ENCODE peak calls at places on chromosomes 2 and 18, in six cellular contexts. O is stomach; Z is mesenchymal stem cell; F is CD8-positive, alpha-beta T cell; A is A549; P is aorta. H is an unnamed sample.

GRCh38 chr2:66301073-66301766 is 133.7 kb upstream of the MEIS1 start:
- DNase-seq in O (no peak), Z (no peak), F (no peak), A (no peak), P (peak; percentile 77), H (no peak)

GRCh38 chr18:22710628-22711380 is 222.3 kb upstream of the RBBP8 start:
- DNase-seq in O (peak; percentile 35), Z (peak; percentile 54), F (no peak), A (peak; percentile 58), P (peak; percentile 84), H (no peak)

GRCh38 chr2:25491003-25491696 is 149.4 kb upstream of the DNMT3A start:
- DNase-seq in O (no peak), Z (peak; percentile 48), F (no peak), A (peak; percentile 44), P (no peak), H (no peak)

GRCh38 chr2:63827749-63828148 is 13.9 kb upstream of the UGP2 start:
- DNase-seq in O (no peak), Z (peak; percentile 68), F (no peak), A (no peak), P (no peak), H (no peak)

GRCh38 chr2:20568501-20569463 is 82.1 kb downstream of the HS1BP3 start:
- DNase-seq in O (no peak), Z (peak; percentile 44), F (no peak), A (no peak), P (peak; percentile 68), H (no peak)

GRCh38 chr18:59623456-59624383 is 73.5 kb downstream of the CCBE1 start:
- DNase-seq in O (no peak), Z (peak; percentile 6), F (no peak), A (no peak), P (no peak), H (no peak)

GRCh38 chr18:6341709-6342108 is 73.0 kb downstream of the L3MBTL4 start:
- DNase-seq in O (no peak), Z (no peak), F (no peak), A (no peak), P (no peak), H (no peak)

GRCh38 chr2:237558918-237559645 is 7.3 kb upstream of the PRLH start:
- DNase-seq in O (peak; percentile 83), Z (peak; percentile 48), F (no peak), A (no peak), P (peak; percentile 77), H (no peak)

GRCh38 chr2:46942143-46942526 is 26.5 kb upstream of the MCFD2 start:
- DNase-seq in O (peak; percentile 50), Z (peak; percentile 54), F (peak; percentile 74), A (peak; percentile 38), P (no peak), H (peak; percentile 69)

GRCh38 chr2:47772343-47772742 is 10.6 kb upstream of the MSH6 start:
- DNase-seq in O (no peak), Z (no peak), F (no peak), A (no peak), P (peak; percentile 2), H (no peak)

GRCh38 chr2:68432696-68433658 is 34.1 kb downstream of the FBXO48 start:
- DNase-seq in O (peak; percentile 75), Z (no peak), F (no peak), A (no peak), P (no peak), H (no peak)

GRCh38 chr2:227402321-227402720 is 14.6 kb upstream of the SCYGR1 start:
- DNase-seq in O (no peak), Z (no peak), F (no peak), A (no peak), P (no peak), H (no peak)

GRCh38 chr2:227402959-227403358 is 15.2 kb upstream of the SCYGR1 start:
- DNase-seq in O (no peak), Z (no peak), F (no peak), A (no peak), P (no peak), H (no peak)

GRCh38 chr2:227407601-227408089 is 19.9 kb upstream of the SCYGR1 start:
- DNase-seq in O (peak; percentile 43), Z (no peak), F (no peak), A (peak; percentile 46), P (peak; percentile 79), H (no peak)

GRCh38 chr2:227406177-227407031 is 18.7 kb upstream of the SCYGR1 start:
- DNase-seq in O (peak; percentile 73), Z (peak; percentile 94), F (no peak), A (peak; percentile 92), P (no peak), H (no peak)

DNA sequence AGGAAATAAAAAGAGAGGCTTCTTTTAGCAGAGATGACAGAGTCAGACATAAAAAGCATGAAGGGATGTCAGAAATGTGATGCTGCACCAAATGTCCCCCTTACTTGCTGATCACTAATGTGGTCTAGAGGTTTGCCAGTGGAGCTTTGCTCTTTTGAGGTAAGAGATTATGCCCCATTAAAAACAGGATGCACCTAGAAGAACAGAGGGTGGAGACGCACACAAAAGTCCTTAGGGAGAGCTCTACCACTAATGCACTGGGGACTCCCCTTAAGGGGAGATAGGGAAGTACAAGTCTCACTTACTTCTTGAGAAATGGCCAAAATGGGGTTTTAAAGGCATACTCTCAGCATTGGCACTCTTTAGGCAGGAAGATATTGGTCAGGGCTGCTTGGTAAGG is 16.8 kb upstream of the SCYGR1 start:
- DNase-seq in O (no peak), Z (no peak), F (no peak), A (peak; percentile 35), P (no peak), H (no peak)
- H3K4me3 ChIP-seq in O (no peak overlapping the region), Z (no peak overlapping the region), F (no peak overlapping the region), A (no peak overlapping the region), P (no peak overlapping the region), H (no peak overlapping the region)

GRCh38 chr18:72316497-72316896 is 227.6 kb downstream of the CBLN2 start:
- DNase-seq in O (no peak), Z (no peak), F (no peak), A (no peak), P (no peak), H (no peak)
- H3K9me3 ChIP-seq in O (no peaks in the 10 kb centered on the region), Z (peaks cover 5% of the 10 kb centered on the region), F (no peaks in the 10 kb centered on the region), A (no peaks in the 10 kb centered on the region), P (no peaks in the 10 kb centered on the region), H (no peaks in the 10 kb centered on the region)

GRCh38 chr18:61554117-61554776 is 221.0 kb downstream of the CDH20 start:
- DNase-seq in O (no peak), Z (no peak), F (peak; percentile 26), A (no peak), P (no peak), H (no peak)
- H3K4me3 ChIP-seq in O (peak overlapping the region; percentile 14), Z (no peak overlapping the region), F (peak overlapping the region; percentile 42), A (no peak overlapping the region), P (no peak overlapping the region), H (peak overlapping the region; percentile 60)

DNA sequence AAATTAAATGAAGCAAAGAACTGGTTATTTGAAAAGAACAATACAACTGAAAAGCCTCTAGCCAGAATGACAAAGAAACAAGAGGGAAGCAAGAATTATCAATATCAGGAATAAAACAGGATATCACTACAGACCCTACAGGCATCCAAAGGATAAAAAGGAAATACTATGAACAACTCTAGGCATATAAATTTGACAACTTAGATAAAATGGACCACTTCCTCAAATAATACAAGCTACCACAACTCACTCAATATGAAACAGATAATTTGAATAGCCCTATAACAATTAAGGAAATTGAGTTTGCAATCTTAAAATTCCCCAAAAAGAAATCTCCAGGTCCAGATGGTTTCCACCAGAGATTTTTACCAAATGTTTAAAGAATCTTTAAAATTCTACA is 19.8 kb downstream of the RPRD1A start:
- DNase-seq in O (no peak), Z (no peak), F (no peak), A (no peak), P (no peak), H (no peak)
- H3K9me3 ChIP-seq in O (no peaks in the 10 kb centered on the region), Z (peaks cover 17% of the 10 kb centered on the region), F (no peaks in the 10 kb centered on the region), A (peaks cover 6% of the 10 kb centered on the region), P (no peaks in the 10 kb centered on the region), H (peaks cover 6% of the 10 kb centered on the region)

GRCh38 chr2:175004980-175005832 is at the start of gene CHN1:
- DNase-seq in O (peak; percentile 49), Z (peak; percentile 82), F (peak; percentile 54), A (peak; percentile 70), P (peak; percentile 95), H (peak; percentile 72)

GRCh38 chr2:175002547-175003274 is 2.5 kb downstream of the CHN1 start:
- DNase-seq in O (no peak), Z (no peak), F (no peak), A (no peak), P (no peak), H (no peak)

GRCh38 chr2:175003875-175004729 is 1.1 kb downstream of the CHN1 start:
- DNase-seq in O (no peak), Z (peak; percentile 33), F (no peak), A (peak; percentile 41), P (no peak), H (no peak)

GRCh38 chr2:175004730-175004979 is 526 bp downstream of the CHN1 start:
- DNase-seq in O (no peak), Z (no peak), F (no peak), A (peak; percentile 35), P (peak; percentile 78), H (no peak)

GRCh38 chr2:175001546-175001945 is 3.6 kb downstream of the CHN1 start:
- DNase-seq in O (no peak), Z (no peak), F (no peak), A (no peak), P (no peak), H (no peak)
- H3K4me3 ChIP-seq in O (no peak overlapping the region), Z (no peak overlapping the region), F (no peak overlapping the region), A (no peak overlapping the region), P (no peak overlapping the region), H (no peak overlapping the region)

GRCh38 chr2:95215018-95215612 is 7.8 kb downstream of the ZNF892 start:
- DNase-seq in O (no peak), Z (peak; percentile 1), F (no peak), A (no peak), P (no peak), H (no peak)
- H3K9me3 ChIP-seq in O (peaks cover 75% of the 10 kb centered on the region), Z (peaks cover 99% of the 10 kb centered on the region), F (peaks cover 76% of the 10 kb centered on the region), A (peaks cover 97% of the 10 kb centered on the region), P (peaks cover 35% of the 10 kb centered on the region), H (peaks cover 92% of the 10 kb centered on the region)

DNA sequence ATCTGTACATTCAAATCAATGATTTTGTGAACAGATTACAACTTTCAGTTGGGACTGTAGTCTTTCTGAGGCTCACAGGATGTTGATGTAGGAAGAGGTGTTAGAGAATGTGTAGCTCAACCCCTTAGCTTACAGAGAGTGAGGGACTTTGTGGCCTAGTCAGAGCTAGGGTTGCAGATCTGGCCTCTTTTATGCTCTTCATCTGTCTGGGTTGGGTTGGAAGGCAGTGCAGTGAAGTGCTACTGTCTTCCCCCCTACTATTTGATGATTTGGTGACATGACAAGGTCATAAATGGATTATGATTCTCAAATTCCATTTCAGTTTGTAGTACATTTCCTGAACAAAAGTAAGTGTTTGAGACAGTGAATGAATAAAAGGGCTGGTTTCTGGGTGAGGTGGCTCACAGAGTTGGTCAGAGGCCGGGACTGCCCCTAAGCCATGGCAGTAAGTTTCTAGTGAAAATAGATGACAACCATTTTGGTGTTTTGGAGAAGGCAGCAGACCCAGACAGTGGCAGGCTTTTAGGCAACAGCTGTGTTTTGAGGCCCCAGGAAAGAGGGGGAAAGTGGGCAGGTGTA is 21.6 kb downstream of the MAP4K4 start:
- DNase-seq in O (no peak), Z (no peak), F (peak; percentile 25), A (no peak), P (no peak), H (no peak)
- H3K4me3 ChIP-seq in O (no peak overlapping the region), Z (no peak overlapping the region), F (no peak overlapping the region), A (no peak overlapping the region), P (no peak overlapping the region), H (peak overlapping the region; percentile 67)

GRCh38 chr2:56170536-56170935 is 13.3 kb upstream of the CCDC85A start:
- DNase-seq in O (no peak), Z (peak; percentile 20), F (no peak), A (no peak), P (no peak), H (no peak)
- H3K9me3 ChIP-seq in O (no peaks in the 10 kb centered on the region), Z (no peaks in the 10 kb centered on the region), F (no peaks in the 10 kb centered on the region), A (no peaks in the 10 kb centered on the region), P (peaks cover 2% of the 10 kb centered on the region), H (no peaks in the 10 kb centered on the region)

H was measured in CD4-positive, CD25-positive, alpha-beta regulatory T cell.